ENCODE peak calls at places on chromosomes 16 and 17, in four cellular contexts. D, M, F and H are unnamed samples.
A peak's percentile ranks its signal among the peaks of the same experiment; 100 is the strongest.

GRCh38 chr17:56173958-56174357 is 20.7 kb downstream of the ANKFN1 start:
- DNase-seq in D (no peak), F (no peak), M (no peak), H (no peak)

GRCh38 chr16:84887207-84887606 is 67.4 kb downstream of the CRISPLD2 start:
- DNase-seq in M (no peak), F (no peak), D (no peak), H (no peak)

GRCh38 chr16:85650864-85651811 is 37.6 kb downstream of the GINS2 start:
- DNase-seq in D (no peak), F (peak; percentile 67), M (no peak), H (no peak)

GRCh38 chr16:87273471-87274030 is 43.6 kb downstream of the C16orf95 start:
- DNase-seq in M (no peak), F (no peak), D (no peak), H (no peak)

GRCh38 chr16:3595110-3595486 is 16.3 kb downstream of the SLX4 start:
- DNase-seq in F (no peak), D (no peak), M (no peak), H (no peak)

GRCh38 chr17:13044713-13045112 is 26.9 kb upstream of the ELAC2 start:
- DNase-seq in M (no peak), F (no peak), D (no peak), H (no peak)

GRCh38 chr17:3718251-3718650 is 5.5 kb upstream of the HASPIN start:
- DNase-seq in M (no peak), F (no peak), D (no peak), H (no peak)

GRCh38 chr16:67931712-67932461 is at the start of gene CTRL:
- DNase-seq in F (no peak), M (no peak), D (no peak), H (peak; percentile 26)

DNA sequence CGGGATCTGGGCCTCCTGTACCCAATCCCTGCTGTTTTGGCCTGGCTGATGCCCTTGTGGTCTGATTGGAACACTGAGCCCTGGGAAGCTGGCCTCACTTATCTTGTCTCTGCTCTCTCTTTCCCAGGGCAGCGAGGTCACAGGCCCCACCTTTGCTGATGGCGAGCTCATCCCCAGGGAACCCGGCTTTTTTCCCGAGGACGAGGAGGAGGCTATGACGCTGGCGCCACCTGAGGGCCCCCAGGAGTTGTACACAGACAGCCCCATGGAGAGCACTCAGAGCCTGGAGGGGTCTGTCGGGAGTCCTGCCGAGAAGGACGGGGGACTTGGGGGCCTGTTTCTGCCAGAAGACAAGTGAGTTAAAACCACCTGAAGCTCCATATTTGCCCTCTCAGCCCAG is 126.0 kb downstream of the RAB11FIP4 start:
- DNase-seq in D (no peak), F (no peak), M (no peak), H (no peak)
- TF ChIP-seq CTCF in D (peak; percentile 29), F (peak; percentile 14), M (peak; percentile 42), H (no peak)

GRCh38 chr17:43766413-43767052 is 7.9 kb upstream of the SOST start:
- DNase-seq in D (peak; percentile 51), M (no peak), F (peak; percentile 64), H (no peak)

GRCh38 chr17:43768382-43768781 is 9.8 kb upstream of the SOST start:
- DNase-seq in D (no peak), F (peak; percentile 45), M (no peak), H (peak; percentile 85)

GRCh38 chr17:43768943-43769342 is 9.8 kb downstream of the DUSP3 start:
- DNase-seq in F (no peak), M (no peak), D (no peak), H (no peak)

GRCh38 chr17:43767713-43768059 is 9.1 kb upstream of the SOST start:
- DNase-seq in M (no peak), D (no peak), F (no peak), H (no peak)

DNA sequence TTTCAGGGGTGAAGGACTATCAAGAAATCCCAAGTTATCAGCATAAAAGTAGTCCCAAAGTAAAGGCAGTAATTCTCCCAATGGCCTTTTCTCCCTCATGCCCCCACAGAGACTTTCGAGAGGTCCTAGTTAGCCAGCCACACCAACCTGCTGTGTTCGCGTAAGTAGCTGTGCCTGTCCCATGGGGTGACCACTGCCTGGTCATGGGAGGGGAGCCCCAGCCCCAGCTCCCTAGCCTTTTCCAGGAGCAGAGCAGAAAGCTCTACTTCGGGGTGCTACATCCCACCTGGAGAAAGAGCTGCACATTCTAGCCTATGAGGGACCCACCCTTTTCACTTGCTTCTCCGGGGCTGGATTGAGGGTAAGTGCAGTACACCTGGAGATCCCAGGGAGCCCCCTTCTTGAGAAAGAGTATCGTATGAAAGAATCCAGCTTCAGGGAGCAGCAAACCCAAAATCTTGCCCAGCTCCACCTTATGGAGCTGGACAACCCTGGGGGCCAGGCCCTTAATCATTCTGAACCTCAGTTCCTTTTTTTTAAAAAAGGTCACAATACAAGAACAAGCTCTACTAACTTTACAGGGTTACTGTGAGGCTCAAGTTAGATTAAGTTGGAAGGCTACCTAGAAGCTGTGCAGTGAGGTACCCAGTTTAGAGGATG is 8.6 kb upstream of the SOST start:
- DNase-seq in M (no peak), D (no peak), F (no peak), H (no peak)
- TF ChIP-seq CTCF in M (no peak), D (no peak), F (no peak), H (no peak)

GRCh38 chr16:57091990-57092785 is at the start of gene CPNE2:
- DNase-seq in D (peak; percentile 34), F (peak; percentile 66), M (no peak), H (no peak)
- TF ChIP-seq CTCF in D (peak; percentile 15), F (no peak), M (no peak), H (no peak)

GRCh38 chr17:1783271-1783670 is 21.4 kb downstream of the SERPINF1 start:
- DNase-seq in D (no peak), F (peak; percentile 79), M (no peak), H (no peak)

GRCh38 chr17:1786708-1787107 is 24.8 kb downstream of the SERPINF1 start:
- DNase-seq in F (peak; percentile 12), M (no peak), D (peak; percentile 16), H (no peak)

GRCh38 chr17:1782171-1782567 is 20.3 kb downstream of the SERPINF1 start:
- DNase-seq in D (no peak), F (peak; percentile 18), M (no peak), H (no peak)

GRCh38 chr17:1785925-1786324 is 24.1 kb downstream of the SERPINF1 start:
- DNase-seq in D (no peak), M (no peak), F (peak; percentile 37), H (no peak)

GRCh38 chr17:1783834-1784611 is 22.2 kb downstream of the SERPINF1 start:
- DNase-seq in F (peak; percentile 87), D (peak; percentile 86), M (peak; percentile 70), H (peak; percentile 78)
- TF ChIP-seq CTCF in F (peak; percentile 82), D (peak; percentile 80), M (peak; percentile 78), H (peak; percentile 76)